ENCODE peak calls at places on chromosomes 7 and 10, in six cellular contexts. Q is left ventricle myocardium inferior, S is dorsolateral prefrontal cortex, D is hepatocyte, F is AG04450, E is heart left ventricle. K is an unnamed sample.

GRCh38 chr7:150516956-150517355 is 2.3 kb downstream of the GIMAP7 start:
- DNase-seq in Q (no peak), S (no peak), D (no peak), F (no peak), E (no peak), K (no peak)

GRCh38 chr7:1094870-1095269 is 7.0 kb downstream of the GPER1 start:
- DNase-seq in Q (no peak), S (no peak), D (no peak), F (no peak), E (no peak), K (no peak)

GRCh38 chr10:29725133-29725720 is 90.5 kb upstream of the SVIL start:
- DNase-seq in Q (peak; percentile 30), S (no peak), D (peak; percentile 70), F (no peak), E (no peak), K (peak; percentile 30)

GRCh38 chr10:107546986-107547385 is 382.5 kb upstream of the SORCS1 start:
- DNase-seq in Q (no peak), S (no peak), D (no peak), F (no peak), E (no peak), K (no peak)

GRCh38 chr7:98365863-98366561 is 34.9 kb downstream of the BAIAP2L1 start:
- DNase-seq in Q (peak; percentile 45), S (no peak), D (no peak), F (no peak), E (peak; percentile 71), K (no peak)

GRCh38 chr10:43250625-43250924 is 16.3 kb downstream of the RASGEF1A start:
- DNase-seq in Q (no peak), S (no peak), D (no peak), F (no peak), E (no peak), K (no peak)

GRCh38 chr10:49010831-49011230 is 71.2 kb upstream of the LRRC18 start:
- DNase-seq in Q (no peak), S (no peak), D (no peak), F (no peak), E (no peak), K (no peak)

GRCh38 chr10:49300140-49300974 is 1.4 kb downstream of the C10orf71 start:
- DNase-seq in Q (peak; percentile 66), S (no peak), D (peak; percentile 34), F (no peak), E (peak; percentile 77), K (no peak)

GRCh38 chr7:131159961-131160361 is 167.7 kb upstream of the MKLN1 start:
- DNase-seq in Q (no peak), S (no peak), D (no peak), F (peak; percentile 41), E (no peak), K (peak; percentile 78)

GRCh38 chr10:70512149-70512611 is 33.6 kb downstream of the PALD1 start:
- DNase-seq in Q (no peak), S (no peak), D (no peak), F (no peak), E (no peak), K (peak; percentile 16)

GRCh38 chr7:120842131-120842621 is 15.8 kb downstream of the TSPAN12 start:
- DNase-seq in Q (no peak), S (no peak), D (peak; percentile 12), F (no peak), E (no peak), K (no peak)

GRCh38 chr7:123023126-123023525 is 27.6 kb upstream of the TAS2R16 start:
- DNase-seq in Q (no peak), S (no peak), D (no peak), F (no peak), E (no peak), K (no peak)

GRCh38 chr7:26369519-26370385 is 78.1 kb downstream of the SNX10 start:
- DNase-seq in Q (no peak), S (no peak), D (peak; percentile 71), F (no peak), E (no peak), K (no peak)

GRCh38 chr10:1048349-1048731 is 579 bp downstream of the IDI1 start:
- DNase-seq in Q (peak; percentile 33), S (no peak), D (no peak), F (no peak), E (no peak), K (peak; percentile 46)

GRCh38 chr10:88792656-88793055 is 9.9 kb upstream of the LIPM start:
- DNase-seq in Q (peak; percentile 20), S (no peak), D (peak; percentile 16), F (no peak), E (no peak), K (peak; percentile 69)

GRCh38 chr7:23469150-23469960 is 936 bp downstream of the IGF2BP3 start:
- DNase-seq in Q (no peak), S (no peak), D (peak; percentile 68), F (no peak), E (no peak), K (no peak)

GRCh38 chr10:71314028-71314693 is 4.9 kb upstream of the SLC29A3 start:
- DNase-seq in Q (peak; percentile 50), S (peak; percentile 65), D (peak; percentile 81), F (no peak), E (no peak), K (no peak)

GRCh38 chr10:25707541-25707940 is 226.5 kb upstream of the MYO3A start:
- DNase-seq in Q (no peak), S (no peak), D (no peak), F (no peak), E (no peak), K (no peak)

GRCh38 chr10:101939718-101940117 is 96.1 kb upstream of the KCNIP2 start:
- DNase-seq in Q (no peak), S (no peak), D (no peak), F (no peak), E (no peak), K (no peak)

GRCh38 chr7:20786049-20786412 is 655 bp downstream of the SP8 start:
- DNase-seq in Q (no peak), S (no peak), D (no peak), F (no peak), E (no peak), K (no peak)
- H3K27me3 ChIP-seq in Q (peaks cover 100% of the 10 kb centered on the region), S (peaks cover 100% of the 10 kb centered on the region), D (peaks cover 98% of the 10 kb centered on the region), F (peaks cover 64% of the 10 kb centered on the region), E (peaks cover 98% of the 10 kb centered on the region), K (peaks cover 78% of the 10 kb centered on the region)

GRCh38 chr7:15305002-15305600 is 256.7 kb downstream of the AGMO start:
- DNase-seq in Q (no peak), S (peak; percentile 42), D (peak; percentile 59), F (peak; percentile 15), E (no peak), K (peak; percentile 10)
- TF ChIP-seq CTCF in Q (peak; percentile 76), S (peak; percentile 79), D (peak; percentile 68), F (peak; percentile 87), E (peak; percentile 66), K (peak; percentile 65)

GRCh38 chr7:155363852-155364600 is 66.3 kb downstream of the INSIG1 start:
- DNase-seq in Q (no peak), S (peak; percentile 23), D (no peak), F (no peak), E (no peak), K (no peak)
- H3K27me3 ChIP-seq in Q (peaks cover 74% of the 10 kb centered on the region), S (peaks cover 32% of the 10 kb centered on the region), D (peaks cover 46% of the 10 kb centered on the region), F (peaks cover 36% of the 10 kb centered on the region), E (peaks cover 69% of the 10 kb centered on the region), K (peaks cover 12% of the 10 kb centered on the region)

GRCh38 chr7:24723178-24723530 is 34.1 kb downstream of the GSDME start:
- DNase-seq in Q (no peak), S (peak; percentile 14), D (no peak), F (no peak), E (no peak), K (no peak)

GRCh38 chr7:24721378-24722030 is 35.8 kb downstream of the GSDME start:
- DNase-seq in Q (no peak), S (no peak), D (no peak), F (no peak), E (no peak), K (no peak)

GRCh38 chr7:24720283-24720682 is 37.0 kb downstream of the GSDME start:
- DNase-seq in Q (no peak), S (no peak), D (no peak), F (no peak), E (no peak), K (no peak)

GRCh38 chr7:24724451-24725190 is 32.6 kb downstream of the GSDME start:
- DNase-seq in Q (no peak), S (peak; percentile 33), D (no peak), F (no peak), E (no peak), K (no peak)

DNA sequence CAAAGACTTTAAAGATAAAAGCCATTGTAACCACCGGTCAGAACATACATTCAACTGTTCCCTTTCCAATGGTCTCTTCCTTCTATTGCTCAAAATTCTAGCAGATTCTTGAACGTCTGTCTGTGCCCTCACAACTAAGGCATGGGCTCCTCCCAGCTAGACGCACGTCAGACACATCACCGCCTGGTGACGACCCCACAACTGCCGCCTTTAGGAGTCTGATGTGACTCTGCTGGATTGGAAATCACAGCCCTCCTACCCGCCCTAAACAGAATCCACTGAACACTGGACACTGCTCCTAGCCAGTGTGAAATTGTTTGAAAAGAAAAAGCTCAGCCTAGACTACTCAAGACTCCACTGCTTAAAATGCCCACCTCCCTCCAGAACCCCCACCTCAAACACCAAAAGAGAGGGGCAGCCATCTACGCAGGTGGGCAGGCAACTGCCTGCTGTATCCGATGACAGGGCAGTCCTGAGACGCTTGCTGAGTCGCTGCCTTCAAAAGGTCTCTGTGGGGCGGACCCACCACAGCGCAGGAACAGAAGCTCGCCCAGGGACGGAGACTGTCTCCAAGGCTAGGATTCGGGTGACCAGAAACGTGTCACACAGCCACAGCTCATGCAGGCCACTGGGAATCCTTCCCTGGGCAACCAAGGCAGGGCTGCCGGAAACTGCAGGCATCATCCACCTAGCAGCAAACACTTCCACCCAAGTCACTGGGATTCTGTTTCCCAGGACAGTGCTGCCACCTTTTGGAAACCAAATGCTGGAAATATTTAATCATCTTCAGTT is 34.7 kb downstream of the GSDME start:
- DNase-seq in Q (no peak), S (no peak), D (peak; percentile 52), F (no peak), E (no peak), K (no peak)
- TF ChIP-seq CTCF in Q (peak; percentile 46), S (peak; percentile 68), D (peak; percentile 51), F (peak; percentile 59), E (peak; percentile 23), K (peak; percentile 26)

GRCh38 chr7:156234192-156234591 is 406.4 kb upstream of the RNF32 start:
- DNase-seq in Q (no peak), S (no peak), D (no peak), F (no peak), E (no peak), K (no peak)

GRCh38 chr7:156236936-156237599 is 403.5 kb upstream of the RNF32 start:
- DNase-seq in Q (no peak), S (no peak), D (no peak), F (no peak), E (no peak), K (no peak)

GRCh38 chr7:156237614-156238013 is 403.0 kb upstream of the RNF32 start:
- DNase-seq in Q (no peak), S (no peak), D (no peak), F (no peak), E (no peak), K (no peak)

GRCh38 chr7:156234666-156235494 is 405.7 kb upstream of the RNF32 start:
- DNase-seq in Q (no peak), S (no peak), D (no peak), F (no peak), E (no peak), K (no peak)

GRCh38 chr7:156236181-156236889 is 404.2 kb upstream of the RNF32 start:
- DNase-seq in Q (no peak), S (no peak), D (no peak), F (no peak), E (no peak), K (no peak)
- H3K27me3 ChIP-seq in Q (no peaks in the 10 kb centered on the region), S (no peaks in the 10 kb centered on the region), D (no peaks in the 10 kb centered on the region), F (no peaks in the 10 kb centered on the region), E (no peaks in the 10 kb centered on the region), K (no peaks in the 10 kb centered on the region)

K was measured in astrocyte.